ENCODE peak calls at places on chromosomes 16 and 17, in seven cellular contexts. A is cardiac muscle cell; E is adrenal gland; C is GM23248; T is MM.1S; W is CD8-positive, alpha-beta T cell; S is lower lobe of right lung. J is an unnamed sample.
A peak's percentile ranks its signal among the peaks of the same experiment; 100 is the strongest.

GRCh38 chr17:74957935-74958549 is 14.5 kb downstream of the HID1 start:
- DNase-seq in A (peak; percentile 67), E (peak; percentile 89), C (peak; percentile 56), T (peak; percentile 54), W (peak; percentile 83), S (peak; percentile 83), J (peak; percentile 94)

GRCh38 chr17:16927641-16928321 is 44.1 kb downstream of the TNFRSF13B start:
- DNase-seq in A (no peak), E (no peak), C (no peak), T (no peak), W (no peak), S (no peak), J (peak; percentile 59)

GRCh38 chr16:82010649-82011048 is 621 bp downstream of the SDR42E1 start:
- DNase-seq in A (no peak), E (no peak), C (no peak), T (peak; percentile 14), W (no peak), S (no peak), J (no peak)

GRCh38 chr17:27609606-27610303 is 21.2 kb upstream of the LGALS9 start:
- DNase-seq in A (peak; percentile 52), E (peak; percentile 88), C (peak; percentile 73), T (no peak), W (no peak), S (no peak), J (peak; percentile 60)

GRCh38 chr16:89095401-89095974 is 1.8 kb downstream of the ACSF3 start:
- DNase-seq in A (no peak), E (no peak), C (no peak), T (no peak), W (no peak), S (no peak), J (no peak)

GRCh38 chr17:64147110-64148016 is 17.4 kb upstream of the ERN1 start:
- DNase-seq in A (peak; percentile 51), E (no peak), C (peak; percentile 36), T (peak; percentile 31), W (no peak), S (no peak), J (no peak)

GRCh38 chr16:87791295-87792204 is 25.8 kb upstream of the KLHDC4 start:
- DNase-seq in A (no peak), E (no peak), C (no peak), T (no peak), W (no peak), S (no peak), J (no peak)

GRCh38 chr16:66454751-66455150 is 27.7 kb downstream of the BEAN1 start:
- DNase-seq in A (no peak), E (no peak), C (no peak), T (no peak), W (no peak), S (no peak), J (no peak)

GRCh38 chr17:72600934-72601333 is 480.1 kb downstream of the SOX9 start:
- DNase-seq in A (peak; percentile 39), E (no peak), C (peak; percentile 78), T (no peak), W (no peak), S (no peak), J (no peak)

GRCh38 chr16:88468289-88469129 is 15.4 kb downstream of the ZFPM1 start:
- DNase-seq in A (peak; percentile 58), E (no peak), C (peak; percentile 41), T (no peak), W (no peak), S (no peak), J (no peak)

GRCh38 chr17:79082311-79083190 is 7.9 kb downstream of the ENGASE start:
- DNase-seq in A (peak; percentile 49), E (peak; percentile 88), C (peak; percentile 54), T (no peak), W (peak; percentile 56), S (no peak), J (peak; percentile 88)

GRCh38 chr16:53183442-53183841 is 128.7 kb downstream of the CHD9 start:
- DNase-seq in A (no peak), E (no peak), C (no peak), T (no peak), W (no peak), S (no peak), J (no peak)

GRCh38 chr17:83109793-83110645 is 30.6 kb downstream of the METRNL start:
- DNase-seq in A (peak; percentile 98), E (peak; percentile 96), C (peak; percentile 99), T (no peak), W (no peak), S (peak; percentile 94), J (peak; percentile 99)

GRCh38 chr16:66604376-66605176 is at the start of gene CMTM3:
- DNase-seq in A (peak; percentile 73), E (no peak), C (peak; percentile 87), T (peak; percentile 29), W (peak; percentile 74), S (peak; percentile 79), J (peak; percentile 91)

GRCh38 chr16:78890496-78890895 is 710.0 kb downstream of the MAF start:
- DNase-seq in A (no peak), E (no peak), C (no peak), T (no peak), W (no peak), S (no peak), J (no peak)

GRCh38 chr16:54588026-54588425 is 301.4 kb upstream of the IRX3 start:
- DNase-seq in A (no peak), E (no peak), C (no peak), T (no peak), W (no peak), S (no peak), J (no peak)

GRCh38 chr17:27569257-27569722 is 61.7 kb upstream of the LGALS9 start:
- DNase-seq in A (peak; percentile 39), E (peak; percentile 70), C (peak; percentile 54), T (no peak), W (peak; percentile 58), S (peak; percentile 63), J (no peak)

GRCh38 chr17:80421381-80422090 is 6.6 kb downstream of the ENDOV start:
- DNase-seq in A (no peak), E (no peak), C (no peak), T (no peak), W (no peak), S (peak; percentile 39), J (peak; percentile 47)

GRCh38 chr16:50861451-50861850 is 119.6 kb downstream of the CYLD start:
- DNase-seq in A (no peak), E (no peak), C (no peak), T (no peak), W (no peak), S (no peak), J (no peak)

GRCh38 chr16:22424161-22424937 is 49.9 kb upstream of the CDR2 start:
- DNase-seq in A (peak; percentile 6), E (peak; percentile 94), C (peak; percentile 85), T (no peak), W (no peak), S (no peak), J (peak; percentile 90)

GRCh38 chr16:77059441-77059840 is 131.5 kb upstream of the MON1B start:
- DNase-seq in A (peak; percentile 35), E (no peak), C (no peak), T (no peak), W (no peak), S (no peak), J (no peak)

GRCh38 chr16:6892961-6893360 is 439.7 kb upstream of the RBFOX1 start:
- DNase-seq in A (no peak), E (no peak), C (no peak), T (no peak), W (no peak), S (no peak), J (no peak)

GRCh38 chr16:64184156-64184555 is 937.7 kb downstream of the CDH11 start:
- DNase-seq in A (no peak), E (no peak), C (peak; percentile 4), T (no peak), W (no peak), S (no peak), J (no peak)

GRCh38 chr17:71983828-71984227 is 137.0 kb upstream of the SOX9 start:
- DNase-seq in A (no peak), E (no peak), C (peak; percentile 26), T (no peak), W (no peak), S (no peak), J (no peak)

GRCh38 chr17:82089723-82090548 is 8.1 kb downstream of the FASN start:
- DNase-seq in A (no peak), E (no peak), C (no peak), T (no peak), W (no peak), S (no peak), J (peak; percentile 42)

DNA sequence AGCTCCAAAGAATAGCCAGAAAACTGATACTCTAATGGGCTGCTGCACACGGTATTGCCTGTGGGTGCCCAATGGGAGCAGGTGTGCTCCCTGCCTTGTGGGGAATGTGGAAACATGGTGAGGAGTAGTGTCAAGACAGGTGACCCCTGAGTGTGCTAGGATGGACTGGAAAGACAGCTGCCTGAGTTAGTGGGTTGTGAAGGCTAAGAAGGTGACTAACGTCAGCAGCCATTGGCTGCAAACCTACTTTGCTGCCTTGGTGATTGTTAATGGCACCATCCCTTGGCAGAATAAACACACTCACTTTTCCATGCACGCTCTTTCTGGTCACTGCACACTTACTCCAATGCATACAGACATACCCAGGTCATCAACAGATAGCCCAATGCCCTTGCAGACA is 81.8 kb downstream of the AIPL1 start:
- DNase-seq in A (no peak), E (no peak), C (no peak), T (no peak), W (no peak), S (no peak), J (no peak)
- H3K27ac ChIP-seq in A (no peak overlapping the region), E (no peak overlapping the region), C (no peak overlapping the region), T (no peak overlapping the region), W (no peak overlapping the region), S (no peak overlapping the region), J (no peak overlapping the region)

GRCh38 chr17:40967581-40967980 is 833 bp upstream of the KRT39 start:
- DNase-seq in A (no peak), E (no peak), C (no peak), T (no peak), W (no peak), S (no peak), J (no peak)
- H3K36me3 ChIP-seq in A (no peaks in the 10 kb centered on the region), E (no peaks in the 10 kb centered on the region), C (no peaks in the 10 kb centered on the region), T (no peaks in the 10 kb centered on the region), W (no peaks in the 10 kb centered on the region), S (no peaks in the 10 kb centered on the region), J (no peaks in the 10 kb centered on the region)

DNA sequence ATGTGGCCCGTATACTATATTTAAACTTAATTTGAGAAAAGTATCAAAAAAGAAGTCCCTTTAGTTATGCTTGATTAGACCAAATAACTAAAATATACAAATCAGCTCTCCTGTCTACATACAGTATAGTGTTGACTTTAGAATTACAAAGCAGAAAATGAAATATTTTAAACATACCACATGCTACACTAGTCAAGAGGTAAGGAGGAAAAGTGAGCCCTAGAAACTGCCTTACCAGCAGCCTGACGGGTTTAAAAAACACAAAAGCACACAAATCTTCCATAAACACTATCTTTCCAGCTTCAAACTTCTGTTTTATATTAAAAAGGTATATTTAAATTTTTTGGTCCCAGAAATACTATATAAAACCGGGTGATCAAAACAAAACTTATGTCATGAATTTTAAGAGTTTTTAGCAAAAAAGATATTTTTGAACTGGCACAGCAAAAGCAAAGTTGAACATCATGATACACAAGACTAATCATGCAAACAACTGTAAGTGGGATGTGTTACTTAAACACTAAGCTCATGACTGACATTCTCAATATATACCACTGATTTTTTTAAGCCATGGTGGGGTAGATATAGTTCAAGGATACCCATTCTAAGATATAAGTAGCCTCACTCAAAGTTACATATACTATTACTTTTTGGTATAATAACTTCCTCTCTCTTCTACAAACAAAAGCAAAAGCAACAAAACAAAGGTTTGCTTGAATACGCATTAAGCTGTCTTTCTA is 11.8 kb downstream of the KLHL10 start:
- DNase-seq in A (no peak), E (no peak), C (no peak), T (no peak), W (no peak), S (no peak), J (no peak)
- H3K27ac ChIP-seq in A (no peak overlapping the region), E (no peak overlapping the region), C (no peak overlapping the region), T (no peak overlapping the region), W (no peak overlapping the region), S (no peak overlapping the region), J (no peak overlapping the region)

GRCh38 chr17:36486204-36487194 is at the start of gene ZNHIT3:
- DNase-seq in A (peak; percentile 95), E (peak; percentile 97), C (peak; percentile 99), T (peak; percentile 96), W (peak; percentile 91), S (peak; percentile 95), J (peak; percentile 94)
- H3K36me3 ChIP-seq in A (no peaks in the 10 kb centered on the region), E (peaks cover 1% of the 10 kb centered on the region), C (no peaks in the 10 kb centered on the region), T (no peaks in the 10 kb centered on the region), W (no peaks in the 10 kb centered on the region), S (peaks cover 9% of the 10 kb centered on the region), J (no peaks in the 10 kb centered on the region)

J was measured in aorta.